ENCODE peak calls at places on chromosomes 6 and 20, in four cellular contexts. G is OCI-LY7, P is HCT116, U is GM23248. L is an unnamed sample.

GRCh38 chr20:62805365-62805710 is 703 bp downstream of the OGFR start:
- DNase-seq in G (peak), P (no peak), U (peak), L (peak)

GRCh38 chr20:35568645-35569044 is 26.8 kb downstream of the ERGIC3 start:
- DNase-seq in G (peak), P (peak), U (peak), L (peak)

GRCh38 chr6:148179786-148180185 is 162.9 kb upstream of the SASH1 start:
- DNase-seq in G (no peak), P (peak), U (peak), L (peak)

GRCh38 chr6:15751721-15752350 is 89.0 kb upstream of the DTNBP1 start:
- DNase-seq in G (no peak), P (no peak), U (peak), L (no peak)

GRCh38 chr20:12699374-12700228 is 309.2 kb upstream of the SPTLC3 start:
- DNase-seq in G (no peak), P (no peak), U (no peak), L (no peak)

GRCh38 chr6:65116326-65116725 is 590.7 kb downstream of the EYS start:
- DNase-seq in G (no peak), P (no peak), U (no peak), L (no peak)

GRCh38 chr6:148524976-148525375 is 182.3 kb downstream of the SASH1 start:
- DNase-seq in G (no peak), P (no peak), U (peak), L (no peak)

GRCh38 chr6:84867521-84867920 is 103.1 kb upstream of the TBX18 start:
- DNase-seq in G (no peak), P (no peak), U (peak), L (no peak)

GRCh38 chr20:10249048-10249770 is 30.6 kb downstream of the SNAP25 start:
- DNase-seq in G (no peak), P (no peak), U (no peak), L (no peak)

GRCh38 chr6:71349395-71349794 is 60.8 kb downstream of the OGFRL1 start:
- DNase-seq in G (peak), P (peak), U (peak), L (peak)

GRCh38 chr20:13325033-13325432 is 104.0 kb downstream of the ISM1 start:
- DNase-seq in G (no peak), P (peak), U (peak), L (peak)

GRCh38 chr6:57072108-57072507 is 17.9 kb upstream of the ZNF451 start:
- DNase-seq in G (no peak), P (no peak), U (no peak), L (no peak)

GRCh38 chr6:80182291-80182690 is 75.8 kb downstream of the BCKDHB start:
- DNase-seq in G (no peak), P (no peak), U (peak), L (no peak)

GRCh38 chr6:167298166-167298565 is 7.1 kb downstream of the UNC93A start:
- DNase-seq in G (peak), P (no peak), U (no peak), L (no peak)

GRCh38 chr20:48350291-48350988 is 477.4 kb downstream of the PREX1 start:
- DNase-seq in G (no peak), P (no peak), U (no peak), L (peak)

GRCh38 chr6:21500894-21501293 is 92.7 kb upstream of the SOX4 start:
- DNase-seq in G (no peak), P (no peak), U (no peak), L (no peak)

GRCh38 chr6:57324538-57324937 is 7.1 kb downstream of the PRIM2 start:
- DNase-seq in G (peak), P (no peak), U (peak), L (no peak)

GRCh38 chr20:47004179-47004578 is 109.5 kb downstream of the EYA2 start:
- DNase-seq in G (no peak), P (no peak), U (no peak), L (no peak)

GRCh38 chr6:125884656-125885055 is 71.9 kb upstream of the HINT3 start:
- DNase-seq in G (no peak), P (no peak), U (no peak), L (no peak)

GRCh38 chr6:125887372-125887771 is 69.2 kb upstream of the HINT3 start:
- DNase-seq in G (no peak), P (no peak), U (no peak), L (no peak)

GRCh38 chr6:125886914-125887313 is 69.7 kb upstream of the HINT3 start:
- DNase-seq in G (no peak), P (no peak), U (no peak), L (no peak)

GRCh38 chr6:125888989-125889656 is 67.4 kb upstream of the HINT3 start:
- DNase-seq in G (peak), P (peak), U (peak), L (peak)
- TF ChIP-seq EZH2phosphoT487 in G (no peak), P (no peak), U (no peak), L (no peak)

DNA sequence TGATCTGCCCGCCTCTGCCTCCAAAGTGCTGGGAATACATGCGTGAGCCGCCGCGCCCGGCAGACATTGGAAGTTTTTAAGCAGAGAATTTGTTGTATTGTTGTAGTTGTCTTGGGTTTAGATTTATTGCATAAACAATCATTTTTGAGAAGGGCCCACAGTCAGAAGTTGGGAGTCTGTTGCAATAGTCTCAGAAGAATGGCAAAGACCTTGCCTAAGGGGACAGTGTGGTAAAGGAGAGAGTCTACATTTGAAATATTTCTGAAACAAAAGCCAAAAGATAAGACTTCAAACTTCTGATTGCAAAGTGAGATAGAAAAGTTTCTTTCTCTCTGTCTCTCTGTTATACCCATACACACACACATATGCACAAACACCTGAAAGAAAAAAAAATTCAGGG is 22.5 kb downstream of the HFE start:
- DNase-seq in G (no peak), P (no peak), U (no peak), L (no peak)
- TF ChIP-seq EZH2phosphoT487 in G (no peak), P (no peak), U (no peak), L (no peak)

GRCh38 chr6:7243188-7243942 is 69.6 kb downstream of the SSR1 start:
- DNase-seq in G (peak), P (peak), U (peak), L (peak)
- TF ChIP-seq EZH2phosphoT487 in G (no peak), P (no peak), U (no peak), L (no peak)

GRCh38 chr6:106199331-106199730 is 113.2 kb downstream of the PRDM1 start:
- DNase-seq in G (no peak), P (no peak), U (no peak), L (no peak)

GRCh38 chr6:106197441-106197840 is 111.3 kb downstream of the PRDM1 start:
- DNase-seq in G (peak), P (no peak), U (no peak), L (no peak)

GRCh38 chr6:106194949-106195919 is 109.1 kb downstream of the PRDM1 start:
- DNase-seq in G (no peak), P (peak), U (peak), L (no peak)

GRCh38 chr6:106204961-106205360 is 118.8 kb downstream of the PRDM1 start:
- DNase-seq in G (peak), P (no peak), U (no peak), L (no peak)

DNA sequence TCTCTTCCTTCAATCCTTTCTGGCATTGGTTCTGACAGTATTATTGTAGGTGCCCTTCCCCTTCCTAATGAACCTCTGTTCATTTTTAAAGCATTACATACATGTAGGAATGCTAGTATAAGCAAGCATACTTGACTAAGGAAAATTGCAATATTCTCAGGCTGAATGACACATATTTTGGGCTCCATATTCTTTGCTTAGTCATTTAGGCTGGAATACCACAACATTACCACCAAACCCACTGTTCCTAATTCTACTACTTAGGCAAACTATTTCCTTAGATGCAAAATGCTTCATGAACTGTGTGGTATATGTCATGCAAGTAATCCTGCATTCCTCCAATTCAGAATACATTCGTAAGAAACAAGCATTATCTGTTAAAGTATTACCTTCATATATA is 113.9 kb downstream of the PRDM1 start:
- DNase-seq in G (no peak), P (no peak), U (peak), L (no peak)
- TF ChIP-seq EZH2phosphoT487 in G (no peak), P (no peak), U (peak), L (no peak)

GRCh38 chr6:52535711-52536423 is 41.0 kb downstream of the TRAM2 start:
- DNase-seq in G (peak), P (no peak), U (no peak), L (no peak)
- TF ChIP-seq EZH2phosphoT487 in G (no peak), P (no peak), U (no peak), L (no peak)

DNA sequence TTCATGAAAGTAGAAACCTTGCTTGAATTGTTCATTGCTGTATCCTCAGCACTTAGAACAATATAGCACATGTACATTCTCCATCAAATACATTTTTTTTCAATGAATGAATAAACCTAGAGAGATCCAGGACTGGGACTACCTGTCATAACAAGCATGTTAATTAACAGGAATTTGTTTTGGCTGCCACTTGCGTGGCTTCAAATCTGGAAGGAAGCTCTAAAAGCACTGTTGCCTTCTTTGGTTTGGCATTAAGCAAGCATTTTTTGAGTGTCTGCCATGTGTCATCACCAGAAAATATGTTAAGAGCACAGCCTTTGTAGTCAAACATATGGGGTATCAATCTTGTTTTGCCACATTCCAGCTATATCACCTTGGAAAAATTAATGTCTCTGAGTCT is 131.9 kb upstream of the BACH2 start:
- DNase-seq in G (no peak), P (no peak), U (no peak), L (no peak)
- TF ChIP-seq EZH2phosphoT487 in G (no peak), P (no peak), U (no peak), L (no peak)

L was measured in neural progenitor cell.